ENCODE peak calls at places on chromosomes 6 and 20, in eight cellular contexts. P, K, X, J, N, Z, A and S are unnamed samples.

GRCh38 chr20:54200487-54201267 is 7.2 kb upstream of the PFDN4 start:
- DNase-seq in P (no peak), K (no peak), X (no peak), J (no peak), N (peak; percentile 31), Z (no peak), A (no peak), S (peak; percentile 45)

GRCh38 chr20:61271273-61272221 is 19.5 kb downstream of the CDH4 start:
- DNase-seq in P (no peak), K (no peak), X (no peak), J (no peak), N (no peak), Z (no peak), A (no peak), S (no peak)

GRCh38 chr20:13342469-13343242 is 121.6 kb downstream of the ISM1 start:
- DNase-seq in P (no peak), K (no peak), X (no peak), J (peak; percentile 92), N (no peak), Z (no peak), A (no peak), S (no peak)

GRCh38 chr6:167761794-167762258 is 64.9 kb upstream of the AFDN start:
- DNase-seq in P (no peak), K (no peak), X (no peak), J (no peak), N (no peak), Z (no peak), A (no peak), S (no peak)

GRCh38 chr6:36674942-36675341 is 3.6 kb upstream of the CDKN1A start:
- DNase-seq in P (no peak), K (no peak), X (no peak), J (no peak), N (no peak), Z (no peak), A (no peak), S (no peak)

GRCh38 chr20:13877789-13878188 is 93.0 kb downstream of the NDUFAF5 start:
- DNase-seq in P (no peak), K (no peak), X (no peak), J (no peak), N (peak; percentile 13), Z (no peak), A (no peak), S (no peak)

GRCh38 chr6:142819603-142820335 is 125.2 kb downstream of the HIVEP2 start:
- DNase-seq in P (no peak), K (no peak), X (no peak), J (peak; percentile 27), N (no peak), Z (no peak), A (peak; percentile 71), S (no peak)

GRCh38 chr6:153956807-153957206 is 82.2 kb upstream of the OPRM1 start:
- DNase-seq in P (no peak), K (no peak), X (no peak), J (peak; percentile 85), N (no peak), Z (no peak), A (no peak), S (no peak)

GRCh38 chr20:37178839-37179670 is at the start of the genes MROH8 and RPN2:
- DNase-seq in P (peak; percentile 92), K (peak; percentile 98), X (peak; percentile 98), J (peak; percentile 98), N (peak; percentile 99), Z (peak; percentile 99), A (peak; percentile 97), S (peak; percentile 98)

GRCh38 chr6:491233-491632 is 99.7 kb downstream of the IRF4 start:
- DNase-seq in P (no peak), K (no peak), X (no peak), J (no peak), N (no peak), Z (no peak), A (no peak), S (no peak)

GRCh38 chr6:435442-436307 is 44.1 kb downstream of the IRF4 start:
- DNase-seq in P (no peak), K (no peak), X (no peak), J (peak; percentile 30), N (no peak), Z (no peak), A (no peak), S (no peak)

GRCh38 chr20:48750376-48750775 is 77.4 kb downstream of the PREX1 start:
- DNase-seq in P (no peak), K (no peak), X (no peak), J (no peak), N (no peak), Z (no peak), A (no peak), S (no peak)

GRCh38 chr6:81075974-81076373 is 676.5 kb downstream of the TENT5A start:
- DNase-seq in P (no peak), K (no peak), X (no peak), J (peak; percentile 6), N (no peak), Z (no peak), A (no peak), S (no peak)

GRCh38 chr6:123520208-123520607 is 116.5 kb downstream of the TRDN start:
- DNase-seq in P (no peak), K (no peak), X (no peak), J (peak; percentile 41), N (no peak), Z (no peak), A (no peak), S (no peak)

GRCh38 chr6:161101517-161101916 is 109.9 kb downstream of the MAP3K4 start:
- DNase-seq in P (no peak), K (no peak), X (no peak), J (no peak), N (no peak), Z (no peak), A (peak; percentile 10), S (no peak)

GRCh38 chr20:61737346-61737745 is 328.3 kb downstream of the TAF4 start:
- DNase-seq in P (no peak), K (no peak), X (no peak), J (no peak), N (no peak), Z (no peak), A (no peak), S (no peak)

GRCh38 chr6:84762220-84762940 is 2.0 kb downstream of the TBX18 start:
- DNase-seq in P (no peak), K (peak; percentile 47), X (peak; percentile 68), J (peak; percentile 78), N (no peak), Z (no peak), A (no peak), S (no peak)

GRCh38 chr6:29789176-29789575 is 38.4 kb upstream of the HLA-G start:
- DNase-seq in P (no peak), K (no peak), X (no peak), J (no peak), N (no peak), Z (no peak), A (no peak), S (no peak)

GRCh38 chr6:2945069-2945452 is 26.3 kb downstream of the SERPINB6 start:
- DNase-seq in P (no peak), K (no peak), X (no peak), J (no peak), N (no peak), Z (no peak), A (peak; percentile 40), S (no peak)

GRCh38 chr6:132007474-132008190 is 56.5 kb upstream of the CCN2 start:
- DNase-seq in P (peak; percentile 38), K (no peak), X (peak; percentile 27), J (peak; percentile 84), N (no peak), Z (no peak), A (no peak), S (no peak)

GRCh38 chr6:41626917-41627316 is 11.4 kb upstream of the MDFI start:
- DNase-seq in P (no peak), K (no peak), X (no peak), J (no peak), N (no peak), Z (no peak), A (no peak), S (no peak)

GRCh38 chr6:9979996-9980395 is 434.9 kb downstream of the TFAP2A start:
- DNase-seq in P (no peak), K (no peak), X (no peak), J (no peak), N (no peak), Z (no peak), A (no peak), S (no peak)

GRCh38 chr6:119865466-119866350 is 516.1 kb upstream of the MAN1A1 start:
- DNase-seq in P (no peak), K (no peak), X (no peak), J (no peak), N (no peak), Z (no peak), A (no peak), S (no peak)

GRCh38 chr6:30684386-30685156 is 1.9 kb downstream of the PPP1R18 start:
- DNase-seq in P (no peak), K (peak; percentile 60), X (no peak), J (peak; percentile 59), N (no peak), Z (peak; percentile 61), A (peak; percentile 71), S (peak; percentile 67)

GRCh38 chr6:27358786-27359185 is 29.8 kb upstream of the ZNF391 start:
- DNase-seq in P (no peak), K (no peak), X (no peak), J (no peak), N (no peak), Z (no peak), A (no peak), S (no peak)

DNA sequence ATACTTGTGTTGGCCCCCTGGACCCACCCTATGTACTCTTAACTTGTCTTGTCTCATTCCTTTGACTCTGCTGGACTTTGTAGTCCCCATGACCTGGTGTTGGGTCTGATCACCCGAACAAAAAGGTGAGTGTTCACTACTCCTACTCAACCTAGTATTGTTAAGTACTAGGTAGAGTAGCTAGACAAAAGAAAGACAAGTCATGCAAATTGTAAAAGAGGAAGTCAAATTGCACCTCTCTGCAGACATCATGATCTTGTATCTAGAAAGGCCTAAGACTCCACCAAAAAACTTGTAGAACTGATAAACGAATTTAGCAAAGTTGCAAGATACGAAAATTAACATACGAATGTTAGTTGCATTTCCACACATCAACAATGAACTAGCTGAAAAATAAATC is 35.7 kb upstream of the ZNF391 start:
- DNase-seq in P (no peak), K (no peak), X (no peak), J (no peak), N (no peak), Z (no peak), A (no peak), S (no peak)
- H3K9me3 ChIP-seq in P (peaks cover 31% of the 10 kb centered on the region), K (no peaks in the 10 kb centered on the region), X (peaks cover 3% of the 10 kb centered on the region), J (no peaks in the 10 kb centered on the region), N (no peaks in the 10 kb centered on the region), Z (peaks cover 58% of the 10 kb centered on the region), A (peaks cover 5% of the 10 kb centered on the region), S (peaks cover 10% of the 10 kb centered on the region)

GRCh38 chr20:19964289-19965263 is 52.6 kb upstream of the NAA20 start:
- DNase-seq in P (no peak), K (peak; percentile 34), X (peak; percentile 80), J (peak; percentile 94), N (peak; percentile 91), Z (peak; percentile 29), A (no peak), S (peak; percentile 53)
- H3K27ac ChIP-seq in P (peak overlapping the region; percentile 41), K (peak overlapping the region; percentile 55), X (peak overlapping the region; percentile 65), J (peak overlapping the region; percentile 71), N (peak overlapping the region; percentile 85), Z (peak overlapping the region; percentile 63), A (no peak overlapping the region), S (peak overlapping the region; percentile 65)

GRCh38 chr20:38258545-38259223 is 1.9 kb downstream of the KIAA1755 start:
- DNase-seq in P (no peak), K (no peak), X (no peak), J (no peak), N (no peak), Z (no peak), A (no peak), S (no peak)
- H3K9me3 ChIP-seq in P (no peaks in the 10 kb centered on the region), K (no peaks in the 10 kb centered on the region), X (no peaks in the 10 kb centered on the region), J (no peaks in the 10 kb centered on the region), N (no peaks in the 10 kb centered on the region), Z (no peaks in the 10 kb centered on the region), A (no peaks in the 10 kb centered on the region), S (no peaks in the 10 kb centered on the region)

GRCh38 chr20:50368386-50368785 is 141.8 kb upstream of the PTPN1 start:
- DNase-seq in P (no peak), K (no peak), X (no peak), J (no peak), N (no peak), Z (no peak), A (no peak), S (no peak)
- H3K27ac ChIP-seq in P (no peak overlapping the region), K (no peak overlapping the region), X (peak overlapping the region; percentile 29), J (no peak overlapping the region), N (no peak overlapping the region), Z (no peak overlapping the region), A (no peak overlapping the region), S (no peak overlapping the region)